ENCODE peak calls at places on chromosomes 11 and 22, in four cellular contexts. One of them, this sample, is unnamed.
A peak's percentile ranks its signal among the peaks of the same experiment; 100 is the strongest.

GRCh38 chr11:47879259-47880184 is 31.4 kb upstream of the NUP160 start:
- DNase-seq in GM12878: no peak
- DNase-seq in K562: no peak
- DNase-seq in HepG2: no peak
- DNase-seq in this sample: no peak

GRCh38 chr11:59710136-59710847 is 3.4 kb downstream of the OR10V1 start:
- DNase-seq in K562: no peak
- DNase-seq in GM12878: no peak
- DNase-seq in HepG2: no peak
- DNase-seq in this sample: no peak

GRCh38 chr22:29700206-29700948 is 19.4 kb upstream of the CABP7 start:
- DNase-seq in K562: no peak
- DNase-seq in HepG2: no peak
- DNase-seq in GM12878: no peak
- DNase-seq in this sample: no peak

GRCh38 chr22:17920145-17920605 is 104.2 kb downstream of the MICAL3 start:
- DNase-seq in GM12878: no peak
- DNase-seq in HepG2: peak; percentile 70
- DNase-seq in K562: peak; percentile 71
- DNase-seq in this sample: peak; percentile 47

GRCh38 chr11:3096909-3097395 is 39.7 kb upstream of the CARS1 start:
- DNase-seq in K562: no peak
- DNase-seq in HepG2: no peak
- DNase-seq in GM12878: no peak
- DNase-seq in this sample: no peak

GRCh38 chr22:25161916-25162530 is 37.6 kb upstream of the CRYBB3 start:
- DNase-seq in HepG2: no peak
- DNase-seq in K562: no peak
- DNase-seq in GM12878: no peak
- DNase-seq in this sample: no peak

GRCh38 chr11:2590131-2590950 is 109.5 kb downstream of the KCNQ1OT1 start:
- DNase-seq in GM12878: no peak
- DNase-seq in K562: no peak
- DNase-seq in HepG2: no peak
- DNase-seq in this sample: no peak

GRCh38 chr11:93089474-93090102 is 108.2 kb downstream of the SLC36A4 start:
- DNase-seq in GM12878: no peak
- DNase-seq in HepG2: peak; percentile 17
- DNase-seq in K562: no peak
- DNase-seq in this sample: peak; percentile 19

GRCh38 chr22:39727541-39727940 is 157.0 kb downstream of the CACNA1I start:
- DNase-seq in K562: no peak
- DNase-seq in GM12878: no peak
- DNase-seq in HepG2: no peak
- DNase-seq in this sample: no peak

GRCh38 chr22:39553429-39553828 is 17.1 kb upstream of the CACNA1I start:
- DNase-seq in HepG2: no peak
- DNase-seq in K562: no peak
- DNase-seq in GM12878: no peak
- DNase-seq in this sample: no peak

GRCh38 chr11:94067010-94067409 is 45.9 kb downstream of the HEPHL1 start:
- DNase-seq in HepG2: no peak
- DNase-seq in GM12878: no peak
- DNase-seq in K562: no peak
- DNase-seq in this sample: no peak

GRCh38 chr11:84993386-84993785 is 633.8 kb downstream of the DLG2 start:
- DNase-seq in GM12878: no peak
- DNase-seq in K562: no peak
- DNase-seq in HepG2: peak; percentile 1
- DNase-seq in this sample: peak; percentile 45

GRCh38 chr11:15101072-15101701 is 13.5 kb upstream of the INSC start:
- DNase-seq in HepG2: peak; percentile 39
- DNase-seq in GM12878: no peak
- DNase-seq in K562: peak; percentile 61
- DNase-seq in this sample: peak; percentile 77

GRCh38 chr22:39498802-39499201 is 3.3 kb upstream of the MIEF1 start:
- DNase-seq in HepG2: peak; percentile 63
- DNase-seq in GM12878: no peak
- DNase-seq in K562: no peak
- DNase-seq in this sample: no peak

GRCh38 chr11:75801362-75802021 is 13.5 kb upstream of the UVRAG start:
- DNase-seq in GM12878: no peak
- DNase-seq in HepG2: no peak
- DNase-seq in K562: no peak
- DNase-seq in this sample: no peak

GRCh38 chr11:45180158-45180887 is 33.9 kb downstream of the PRDM11 start:
- DNase-seq in HepG2: no peak
- DNase-seq in K562: peak; percentile 75
- DNase-seq in GM12878: no peak
- DNase-seq in this sample: peak; percentile 63

GRCh38 chr22:47872761-47873535 is 1110.5 kb downstream of the TBC1D22A start:
- DNase-seq in K562: no peak
- DNase-seq in HepG2: no peak
- DNase-seq in GM12878: no peak
- DNase-seq in this sample: no peak

GRCh38 chr11:30911247-30911646 is 325.1 kb upstream of the MPPED2 start:
- DNase-seq in K562: no peak
- DNase-seq in GM12878: no peak
- DNase-seq in HepG2: no peak
- DNase-seq in this sample: no peak

GRCh38 chr22:42436402-42436801 is 4.2 kb upstream of the NFAM1 start:
- DNase-seq in GM12878: no peak
- DNase-seq in HepG2: no peak
- DNase-seq in K562: no peak
- DNase-seq in this sample: no peak

DNA sequence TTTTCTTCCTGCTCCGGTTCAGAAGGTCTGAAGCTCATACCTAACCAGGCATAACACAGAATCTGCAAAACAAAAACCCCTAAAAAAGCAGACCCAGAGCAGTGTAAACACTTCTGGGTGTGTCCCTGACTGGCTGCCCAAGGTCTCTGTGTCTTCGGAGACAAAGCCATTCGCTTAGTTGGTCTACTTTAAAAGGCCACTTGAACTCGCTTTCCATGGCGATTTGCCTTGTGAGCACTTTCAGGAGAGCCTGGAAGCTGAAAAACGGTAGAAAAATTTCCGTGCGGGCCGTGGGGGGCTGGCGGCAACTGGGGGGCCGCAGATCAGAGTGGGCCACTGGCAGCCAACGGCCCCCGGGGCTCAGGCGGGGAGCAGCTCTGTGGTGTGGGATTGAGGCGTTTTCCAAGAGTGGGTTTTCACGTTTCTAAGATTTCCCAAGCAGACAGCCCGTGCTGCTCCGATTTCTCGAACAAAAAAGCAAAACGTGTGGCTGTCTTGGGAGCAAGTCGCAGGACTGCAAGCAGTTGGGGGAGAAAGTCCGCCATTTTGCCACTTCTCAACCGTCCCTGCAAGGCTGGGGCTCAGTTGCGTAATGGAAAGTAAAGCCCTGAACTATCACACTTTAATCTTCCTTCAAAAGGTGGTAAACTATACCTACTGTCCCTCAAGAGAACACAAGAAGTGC is 661 bp upstream of the MALAT1 start:
- DNase-seq in HepG2: no peak
- DNase-seq in K562: no peak
- DNase-seq in GM12878: peak; percentile 53
- DNase-seq in this sample: no peak
- TF ChIP-seq CREM in HepG2: no peak
- TF ChIP-seq CREM in K562: peak; percentile 22
- TF ChIP-seq CREM in GM12878: no peak
- TF ChIP-seq CREM in this sample: no peak

DNA sequence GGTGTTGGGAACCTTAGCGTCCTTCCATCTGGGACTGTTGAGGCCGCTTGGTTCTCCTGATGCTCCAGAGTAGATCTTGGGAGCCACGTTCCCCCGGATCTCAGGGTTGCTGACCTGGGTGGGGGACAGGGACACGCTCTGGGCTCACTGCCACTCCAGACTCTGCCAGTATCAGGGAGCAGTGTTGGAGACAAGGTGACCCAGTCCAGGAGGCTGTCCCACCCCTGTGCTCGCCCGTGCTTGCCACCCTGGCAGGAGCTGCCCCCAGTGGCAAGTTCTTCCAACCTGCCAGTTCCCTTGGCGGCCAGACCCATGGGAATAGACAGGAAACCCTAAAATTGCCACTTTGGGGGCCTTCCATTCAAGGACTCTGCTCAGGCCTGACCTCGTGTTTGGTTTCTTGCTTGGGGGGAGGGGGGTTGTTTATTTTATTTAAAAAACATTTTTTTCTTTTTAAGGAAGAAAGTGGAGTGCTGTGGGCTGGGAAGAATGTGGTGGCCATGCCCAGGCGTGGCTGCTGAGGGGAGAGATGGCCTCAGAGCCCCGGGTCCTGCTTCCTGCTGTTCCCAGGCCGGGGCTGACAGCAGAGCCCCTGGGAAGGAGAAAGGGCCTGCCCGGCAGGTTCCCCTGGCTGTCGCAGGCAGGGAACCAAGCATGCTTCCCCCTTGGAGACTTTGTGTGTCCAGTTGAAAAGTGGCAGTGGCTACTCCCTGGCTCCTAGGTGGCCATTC is 7.2 kb downstream of the GRK2 start:
- DNase-seq in K562: no peak
- DNase-seq in GM12878: no peak
- DNase-seq in HepG2: no peak
- DNase-seq in this sample: peak; percentile 11
- TF ChIP-seq ESRRA in K562: no peak
- TF ChIP-seq ESRRA in GM12878: no peak
- TF ChIP-seq ESRRA in HepG2: no peak
- TF ChIP-seq ESRRA in this sample: no peak

GRCh38 chr11:115644846-115645245 is 140.6 kb upstream of the CADM1 start:
- DNase-seq in K562: no peak
- DNase-seq in HepG2: no peak
- DNase-seq in GM12878: no peak
- DNase-seq in this sample: no peak

GRCh38 chr11:115642660-115643059 is 138.4 kb upstream of the CADM1 start:
- DNase-seq in K562: no peak
- DNase-seq in HepG2: no peak
- DNase-seq in GM12878: no peak
- DNase-seq in this sample: no peak

GRCh38 chr11:115637842-115638241 is 133.6 kb upstream of the CADM1 start:
- DNase-seq in HepG2: no peak
- DNase-seq in K562: no peak
- DNase-seq in GM12878: no peak
- DNase-seq in this sample: no peak

GRCh38 chr11:115645631-115646271 is 141.5 kb upstream of the CADM1 start:
- DNase-seq in HepG2: no peak
- DNase-seq in GM12878: no peak
- DNase-seq in K562: peak; percentile 50
- DNase-seq in this sample: peak; percentile 87

DNA sequence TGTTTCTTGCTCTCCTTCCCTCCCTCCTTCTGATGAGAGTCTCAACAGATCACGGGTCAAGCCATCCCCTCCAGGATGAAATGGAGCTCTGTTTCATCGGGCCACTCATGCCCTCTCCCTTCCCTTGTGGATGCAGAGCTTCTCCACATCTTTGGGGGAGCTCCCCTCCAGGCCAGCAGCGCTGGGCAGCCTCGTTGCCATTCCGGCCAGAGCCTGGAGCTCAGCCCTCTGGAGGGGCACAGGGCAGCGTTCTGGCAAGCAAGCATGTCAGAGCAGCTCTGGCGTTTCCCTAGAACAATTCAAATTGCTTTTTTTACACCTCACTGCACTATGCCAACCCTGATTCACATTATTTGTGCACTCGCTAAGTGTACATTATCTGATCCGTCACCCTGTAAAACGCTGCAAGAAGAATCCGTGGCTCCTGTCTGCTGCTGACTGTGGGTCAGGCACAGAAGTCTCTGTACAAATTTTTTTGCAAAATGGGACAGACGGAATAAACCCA is 139.3 kb upstream of the CADM1 start:
- DNase-seq in K562: no peak
- DNase-seq in HepG2: no peak
- DNase-seq in GM12878: no peak
- DNase-seq in this sample: no peak
- TF ChIP-seq TCF7 in K562: no peak
- TF ChIP-seq TCF7 in HepG2: no peak
- TF ChIP-seq TCF7 in GM12878: no peak
- TF ChIP-seq TCF7 in this sample: no peak

DNA sequence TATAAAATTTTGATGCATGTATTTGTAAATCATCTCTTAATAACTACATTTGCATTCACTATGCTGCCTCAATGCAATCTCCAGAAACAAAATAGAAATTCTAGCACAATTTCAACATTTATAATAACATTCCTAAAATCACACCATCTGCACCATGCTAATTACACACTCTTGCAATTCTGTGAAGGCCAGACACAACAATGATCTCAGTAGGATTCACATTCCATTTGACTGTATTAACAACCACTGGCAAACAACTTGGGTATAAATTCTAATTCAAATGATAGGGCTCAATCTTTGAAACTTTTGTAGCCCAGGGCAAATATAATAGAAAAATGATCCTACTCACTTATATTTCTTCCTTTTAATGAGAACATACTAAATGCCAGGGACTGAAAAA is 25.9 kb downstream of the RAB6A start:
- DNase-seq in HepG2: no peak
- DNase-seq in K562: no peak
- DNase-seq in GM12878: no peak
- DNase-seq in this sample: no peak
- TF ChIP-seq CREM in HepG2: no peak
- TF ChIP-seq CREM in K562: no peak
- TF ChIP-seq CREM in GM12878: no peak
- TF ChIP-seq CREM in this sample: no peak

This sample was measured in WTC11.